ENCODE peak calls at places on chromosomes 3 and 15, in four cellular contexts. E, V, C and Z are unnamed samples.

GRCh38 chr3:107829185-107829584 is 261.6 kb downstream of the CD47 start:
- DNase-seq in C (no peak), V (no peak), E (no peak), Z (no peak)

GRCh38 chr3:99730870-99731269 is 86.8 kb upstream of the CMSS1 start:
- DNase-seq in C (no peak), E (no peak), V (no peak), Z (no peak)

GRCh38 chr15:32706704-32707103 is 11.1 kb upstream of the GREM1 start:
- DNase-seq in V (no peak), E (no peak), C (no peak), Z (peak)

GRCh38 chr3:46670891-46671427 is 22.5 kb downstream of the ALS2CL start:
- DNase-seq in E (no peak), C (no peak), V (no peak), Z (no peak)

GRCh38 chr15:79673416-79674123 is 223.2 kb downstream of the MTHFS start:
- DNase-seq in C (peak), E (no peak), V (no peak), Z (peak)

GRCh38 chr15:69298697-69299441 is at the start of gene PAQR5:
- DNase-seq in C (no peak), E (no peak), V (no peak), Z (no peak)

GRCh38 chr3:75886971-75887526 is 101.7 kb upstream of the ZNF717 start:
- DNase-seq in C (no peak), E (no peak), V (no peak), Z (no peak)

GRCh38 chr15:71448688-71449114 is 333.4 kb downstream of the THSD4 start:
- DNase-seq in V (no peak), C (peak), E (no peak), Z (peak)

GRCh38 chr3:59816312-59816711 is 766.5 kb upstream of the CFAP20DC start:
- DNase-seq in V (no peak), E (no peak), C (no peak), Z (no peak)

GRCh38 chr3:147356909-147357733 is 49.2 kb downstream of the ZIC4 start:
- DNase-seq in V (no peak), E (no peak), C (no peak), Z (no peak)

GRCh38 chr15:78778422-78778821 is 32.8 kb downstream of the ADAMTS7 start:
- DNase-seq in E (no peak), C (no peak), V (no peak), Z (no peak)

GRCh38 chr3:119767936-119768601 is 13.8 kb upstream of the NR1I2 start:
- DNase-seq in C (no peak), V (no peak), E (no peak), Z (no peak)

GRCh38 chr3:13191016-13191415 is 117.8 kb upstream of the IQSEC1 start:
- DNase-seq in C (no peak), V (no peak), E (no peak), Z (no peak)

GRCh38 chr3:29385056-29385455 is 104.2 kb downstream of the RBMS3 start:
- DNase-seq in C (peak), E (no peak), V (no peak), Z (peak)

GRCh38 chr3:12229144-12229871 is 59.6 kb upstream of the PPARG start:
- DNase-seq in V (no peak), C (peak), E (no peak), Z (no peak)

GRCh38 chr3:78610462-78611125 is 1157.2 kb downstream of the ROBO1 start:
- DNase-seq in E (no peak), C (no peak), V (no peak), Z (peak)

GRCh38 chr15:74793135-74794028 is 11.5 kb downstream of the CSK start:
- DNase-seq in C (peak), E (peak), V (no peak), Z (peak)

GRCh38 chr15:76346666-76347506 is 10.3 kb downstream of the ISL2 start:
- DNase-seq in E (no peak), C (no peak), V (no peak), Z (no peak)

GRCh38 chr3:9669277-9669676 is 20.0 kb downstream of the MTMR14 start:
- DNase-seq in V (no peak), C (no peak), E (no peak), Z (no peak)

GRCh38 chr3:175105066-175105465 is 245.9 kb downstream of the NAALADL2 start:
- DNase-seq in C (peak), E (no peak), V (no peak), Z (peak)

GRCh38 chr15:84953726-84954125 is 27.9 kb upstream of the PDE8A start:
- DNase-seq in E (no peak), V (no peak), C (no peak), Z (no peak)

GRCh38 chr3:130905551-130905950 is 11.7 kb downstream of the ATP2C1 start:
- DNase-seq in V (no peak), E (no peak), C (peak), Z (peak)

GRCh38 chr3:119456469-119456868 is 6.9 kb downstream of the TMEM39A start:
- DNase-seq in C (no peak), E (no peak), V (no peak), Z (no peak)

GRCh38 chr3:179181993-179182551 is 33.9 kb downstream of the PIK3CA start:
- DNase-seq in E (no peak), C (peak), V (no peak), Z (peak)

GRCh38 chr15:70856884-70857546 is 3.1 kb upstream of the LARP6 start:
- DNase-seq in E (no peak), V (no peak), C (peak), Z (peak)

GRCh38 chr3:125115640-125116039 is 59.8 kb upstream of the HEG1 start:
- DNase-seq in V (no peak), C (peak), E (no peak), Z (no peak)

GRCh38 chr3:71662056-71662455 is 63.1 kb downstream of the EIF4E3 start:
- DNase-seq in C (no peak), V (no peak), E (no peak), Z (no peak)